ENCODE peak calls at places on chromosomes 5 and 9, in six cellular contexts. M is ELR, B is ureter, N is fibroblast of the aortic adventitia, L is RCC 7860, P is adipocyte. W is an unnamed sample.

GRCh38 chr9:83266618-83267543 is 203.9 kb upstream of the RASEF start:
- DNase-seq in M (peak; percentile 32), B (no peak), N (peak; percentile 65), L (peak; percentile 63), P (no peak), W (peak; percentile 9)

GRCh38 chr5:143636951-143637528 is 174.9 kb upstream of the HMHB1 start:
- DNase-seq in M (no peak), B (no peak), N (peak; percentile 65), L (no peak), P (peak; percentile 24), W (peak; percentile 88)

GRCh38 chr5:93348231-93348630 is 232.8 kb downstream of the NR2F1-AS1 start:
- DNase-seq in M (no peak), B (no peak), N (no peak), L (no peak), P (no peak), W (peak; percentile 65)

GRCh38 chr9:87490907-87491306 is 6.8 kb upstream of the DAPK1 start:
- DNase-seq in M (no peak), B (no peak), N (no peak), L (no peak), P (no peak), W (no peak)

GRCh38 chr9:93460689-93461413 is 7.5 kb upstream of the FAM120AOS start:
- DNase-seq in M (no peak), B (no peak), N (no peak), L (no peak), P (no peak), W (no peak)

GRCh38 chr9:93829271-93830223 is 125.6 kb downstream of the BARX1 start:
- DNase-seq in M (no peak), B (no peak), N (no peak), L (no peak), P (no peak), W (no peak)

GRCh38 chr5:93192107-93192506 is 388.9 kb downstream of the NR2F1-AS1 start:
- DNase-seq in M (peak; percentile 96), B (no peak), N (peak; percentile 77), L (peak; percentile 77), P (peak; percentile 80), W (peak; percentile 98)

GRCh38 chr9:7489018-7489417 is 310.6 kb downstream of the DMAC1 start:
- DNase-seq in M (no peak), B (no peak), N (no peak), L (no peak), P (no peak), W (no peak)

GRCh38 chr5:115170924-115171510 is 1.3 kb upstream of the TRIM36 start:
- DNase-seq in M (peak; percentile 5), B (no peak), N (no peak), L (no peak), P (no peak), W (no peak)

GRCh38 chr5:172837640-172838039 is 3.6 kb downstream of the ERGIC1 start:
- DNase-seq in M (no peak), B (peak; percentile 84), N (no peak), L (no peak), P (no peak), W (no peak)

GRCh38 chr9:33081128-33081851 is 4.8 kb upstream of the SMU1 start:
- DNase-seq in M (peak; percentile 88), B (peak; percentile 73), N (peak; percentile 96), L (peak; percentile 78), P (peak; percentile 94), W (peak; percentile 79)

GRCh38 chr9:108582716-108583115 is 273.1 kb downstream of the ACTL7B start:
- DNase-seq in M (no peak), B (no peak), N (no peak), L (no peak), P (no peak), W (no peak)

GRCh38 chr5:133896446-133896845 is 72.0 kb downstream of the C5orf15 start:
- DNase-seq in M (no peak), B (no peak), N (no peak), L (no peak), P (no peak), W (no peak)

GRCh38 chr5:132430736-132431135 is 59.8 kb downstream of the IRF1 start:
- DNase-seq in M (no peak), B (no peak), N (no peak), L (no peak), P (no peak), W (no peak)

GRCh38 chr5:173222466-173222865 is 12.5 kb downstream of the NKX2-5 start:
- DNase-seq in M (no peak), B (no peak), N (no peak), L (no peak), P (no peak), W (no peak)

GRCh38 chr5:96852769-96853168 is 23.5 kb upstream of the ERAP2 start:
- DNase-seq in M (peak; percentile 64), B (no peak), N (peak; percentile 48), L (peak; percentile 42), P (peak; percentile 68), W (peak; percentile 72)

GRCh38 chr5:73899055-73899454 is 273.1 kb downstream of the ARHGEF28 start:
- DNase-seq in M (no peak), B (no peak), N (no peak), L (no peak), P (peak; percentile 19), W (no peak)

GRCh38 chr5:78482948-78483347 is 122.5 kb downstream of the SCAMP1 start:
- DNase-seq in M (no peak), B (no peak), N (no peak), L (no peak), P (no peak), W (no peak)

GRCh38 chr9:136305822-136306690 is 2.2 kb upstream of the CCDC187 start:
- DNase-seq in M (no peak), B (no peak), N (no peak), L (no peak), P (no peak), W (no peak)

GRCh38 chr9:128005938-128006337 is 25.1 kb upstream of the EEIG1 start:
- DNase-seq in M (peak; percentile 25), B (no peak), N (no peak), L (no peak), P (no peak), W (no peak)

GRCh38 chr5:177427919-177428573 is 1.6 kb downstream of the GRK6 start:
- DNase-seq in M (no peak), B (no peak), N (no peak), L (no peak), P (no peak), W (no peak)

GRCh38 chr5:151222769-151223446 is 984 bp downstream of the CCDC69 start:
- DNase-seq in M (peak; percentile 20), B (no peak), N (peak; percentile 13), L (no peak), P (no peak), W (no peak)

GRCh38 chr9:125126019-125126746 is 17.1 kb downstream of the SCAI start:
- DNase-seq in M (peak; percentile 97), B (peak; percentile 77), N (peak; percentile 100), L (peak; percentile 97), P (peak; percentile 94), W (peak; percentile 100)

GRCh38 chr9:109297899-109298298 is 23.0 kb downstream of the EPB41L4B start:
- DNase-seq in M (peak; percentile 88), B (no peak), N (peak; percentile 25), L (peak; percentile 90), P (peak; percentile 21), W (peak; percentile 97)

GRCh38 chr5:40409600-40409999 is 270.1 kb upstream of the PTGER4 start:
- DNase-seq in M (no peak), B (no peak), N (no peak), L (no peak), P (no peak), W (no peak)

GRCh38 chr9:131096490-131097258 is at the start of gene AIF1L:
- DNase-seq in M (peak; percentile 17), B (no peak), N (no peak), L (no peak), P (peak; percentile 30), W (no peak)

GRCh38 chr9:96209407-96210031 is 92.5 kb downstream of the HSD17B3 start:
- DNase-seq in M (peak; percentile 34), B (no peak), N (peak; percentile 66), L (no peak), P (peak; percentile 58), W (peak; percentile 42)

GRCh38 chr5:34669931-34670516 is 13.9 kb downstream of the RAI14 start:
- DNase-seq in M (no peak), B (no peak), N (peak; percentile 48), L (no peak), P (no peak), W (no peak)

GRCh38 chr5:143132739-143133138 is 270.7 kb downstream of the NR3C1 start:
- DNase-seq in M (no peak), B (no peak), N (no peak), L (no peak), P (no peak), W (no peak)

GRCh38 chr5:179328291-179328690 is 17.0 kb downstream of the ADAMTS2 start:
- DNase-seq in M (no peak), B (no peak), N (no peak), L (no peak), P (no peak), W (no peak)

GRCh38 chr9:12554636-12555035 is 138.5 kb upstream of the TYRP1 start:
- DNase-seq in M (peak; percentile 6), B (no peak), N (peak; percentile 9), L (peak; percentile 8), P (peak; percentile 12), W (no peak)

GRCh38 chr9:114718801-114719221 is 36.8 kb upstream of the TEX48 start:
- DNase-seq in M (no peak), B (peak; percentile 65), N (no peak), L (peak; percentile 81), P (no peak), W (peak; percentile 45)